ENCODE peak calls at places on chromosomes 1 and 21, in six cellular contexts. D is cardiac fibroblast, Q is mucosa of descending colon, F is fibroblast of villous mesenchyme, H is AG10803, L is dorsolateral prefrontal cortex. A is an unnamed sample.

GRCh38 chr1:175824079-175824478 is 80.7 kb upstream of the TNR start:
- DNase-seq in Q (no peak), D (no peak), F (no peak), H (no peak), L (no peak), A (peak)

GRCh38 chr1:233865902-233866301 is 38.6 kb upstream of the SLC35F3 start:
- DNase-seq in F (no peak), H (no peak), Q (no peak), L (no peak), D (no peak), A (no peak)

GRCh38 chr1:61951731-61952585 is 209.7 kb downstream of the PATJ start:
- DNase-seq in F (no peak), H (no peak), L (no peak), D (no peak), Q (no peak), A (peak)

GRCh38 chr1:18282851-18283600 is 175.4 kb downstream of the IGSF21 start:
- DNase-seq in L (no peak), H (no peak), Q (no peak), D (no peak), F (no peak), A (no peak)

GRCh38 chr1:25640646-25641328 is 24.2 kb downstream of the MAN1C1 start:
- DNase-seq in F (no peak), D (no peak), Q (no peak), L (no peak), H (no peak), A (no peak)

GRCh38 chr1:210344706-210345105 is 16.0 kb downstream of the HHAT start:
- DNase-seq in Q (no peak), D (no peak), H (no peak), F (no peak), L (no peak), A (no peak)

GRCh38 chr21:26125433-26126167 is 45.0 kb downstream of the APP start:
- DNase-seq in D (no peak), H (no peak), L (no peak), F (peak), Q (no peak), A (no peak)

GRCh38 chr21:21268061-21268471 is 269.9 kb downstream of the NCAM2 start:
- DNase-seq in Q (no peak), H (no peak), D (no peak), F (no peak), L (no peak), A (no peak)

GRCh38 chr1:54290443-54291184 is 90.6 kb downstream of the MRPL37 start:
- DNase-seq in D (peak), F (peak), Q (no peak), H (peak), L (peak), A (no peak)

GRCh38 chr1:15650433-15650832 is 33.2 kb downstream of the DDI2 start:
- DNase-seq in F (no peak), D (peak), H (no peak), Q (no peak), L (no peak), A (no peak)

GRCh38 chr1:77514871-77515776 is 167.3 kb downstream of the ZZZ3 start:
- DNase-seq in F (peak), H (peak), L (peak), Q (no peak), D (peak), A (peak)

GRCh38 chr1:36208978-36209708 is 15.1 kb upstream of the THRAP3 start:
- DNase-seq in L (no peak), F (peak), D (peak), H (peak), Q (no peak), A (no peak)

GRCh38 chr1:168135116-168135981 is 1.4 kb downstream of the GPR161 start:
- DNase-seq in F (no peak), Q (no peak), L (no peak), H (peak), D (no peak), A (no peak)

GRCh38 chr1:151841141-151841540 is 1.5 kb upstream of the C2CD4D start:
- DNase-seq in L (no peak), D (no peak), F (no peak), H (no peak), Q (no peak), A (no peak)

GRCh38 chr1:59915516-59915915 is 11.1 kb downstream of the CYP2J2 start:
- DNase-seq in D (no peak), F (no peak), Q (no peak), L (no peak), H (no peak), A (no peak)

GRCh38 chr1:59997479-59997878 is 70.9 kb upstream of the CYP2J2 start:
- DNase-seq in F (no peak), H (no peak), L (no peak), Q (no peak), D (no peak), A (no peak)

GRCh38 chr21:44438531-44439210 is 16.6 kb upstream of the LRRC3 start:
- DNase-seq in F (peak), L (no peak), D (no peak), H (no peak), Q (peak), A (peak)

GRCh38 chr21:42209801-42210479 is 9.0 kb upstream of the ABCG1 start:
- DNase-seq in L (no peak), D (no peak), Q (no peak), F (peak), H (no peak), A (no peak)

GRCh38 chr1:31434101-31434871 is 21.3 kb downstream of the SERINC2 start:
- DNase-seq in L (no peak), F (no peak), H (no peak), D (no peak), Q (no peak), A (no peak)

GRCh38 chr1:57770236-57770635 is 346.4 kb upstream of the DAB1 start:
- DNase-seq in L (no peak), D (no peak), Q (no peak), H (no peak), F (no peak), A (no peak)

GRCh38 chr1:92583821-92584760 is 97.4 kb upstream of the GFI1 start:
- DNase-seq in L (no peak), F (peak), Q (no peak), H (peak), D (peak), A (no peak)

GRCh38 chr1:244052011-244052727 is 1.1 kb downstream of the ZBTB18 start:
- DNase-seq in F (peak), Q (no peak), L (no peak), D (no peak), H (no peak), A (no peak)

GRCh38 chr1:222384536-222384935 is 163.4 kb downstream of the HHIPL2 start:
- DNase-seq in D (no peak), H (no peak), L (no peak), F (no peak), Q (no peak), A (no peak)

GRCh38 chr21:14900058-14900457 is 164.7 kb downstream of the NRIP1 start:
- DNase-seq in D (no peak), F (no peak), H (no peak), Q (no peak), L (no peak), A (no peak)

GRCh38 chr1:174519845-174520244 is 72.1 kb downstream of the GPR52 start:
- DNase-seq in L (peak), D (no peak), H (no peak), F (no peak), Q (no peak), A (peak)

GRCh38 chr1:3267550-3268270 is 186.8 kb upstream of the ARHGEF16 start:
- DNase-seq in D (no peak), H (no peak), L (no peak), F (no peak), Q (no peak), A (no peak)

GRCh38 chr1:90731382-90732050 is 14.4 kb upstream of the BARHL2 start:
- DNase-seq in F (no peak), Q (no peak), D (no peak), L (no peak), H (no peak), A (no peak)

GRCh38 chr1:59703226-59703917 is 111.4 kb upstream of the HOOK1 start:
- DNase-seq in Q (no peak), F (peak), L (no peak), D (peak), H (peak), A (no peak)

GRCh38 chr1:111222308-111223125 is 5.0 kb upstream of the CHI3L2 start:
- DNase-seq in L (peak), F (peak), D (peak), H (peak), Q (peak), A (peak)

GRCh38 chr1:227760377-227760776 is 25.1 kb downstream of the SNAP47 start:
- DNase-seq in Q (no peak), F (no peak), H (no peak), L (peak), D (no peak), A (no peak)

GRCh38 chr1:204348722-204349121 is 11.0 kb downstream of the PLEKHA6 start:
- DNase-seq in L (no peak), H (peak), D (peak), F (peak), Q (peak), A (peak)

GRCh38 chr1:167227934-167228378 is 7.3 kb downstream of the POU2F1 start:
- DNase-seq in L (no peak), F (no peak), H (no peak), Q (no peak), D (peak), A (no peak)

GRCh38 chr1:118995312-118996016 is 7.3 kb upstream of the TBX15 start:
- DNase-seq in F (no peak), H (no peak), Q (no peak), L (no peak), D (no peak), A (no peak)

GRCh38 chr1:145992502-145992936 is 3.9 kb downstream of the TXNIP start:
- DNase-seq in F (no peak), D (no peak), H (no peak), L (no peak), Q (no peak), A (no peak)

DNA sequence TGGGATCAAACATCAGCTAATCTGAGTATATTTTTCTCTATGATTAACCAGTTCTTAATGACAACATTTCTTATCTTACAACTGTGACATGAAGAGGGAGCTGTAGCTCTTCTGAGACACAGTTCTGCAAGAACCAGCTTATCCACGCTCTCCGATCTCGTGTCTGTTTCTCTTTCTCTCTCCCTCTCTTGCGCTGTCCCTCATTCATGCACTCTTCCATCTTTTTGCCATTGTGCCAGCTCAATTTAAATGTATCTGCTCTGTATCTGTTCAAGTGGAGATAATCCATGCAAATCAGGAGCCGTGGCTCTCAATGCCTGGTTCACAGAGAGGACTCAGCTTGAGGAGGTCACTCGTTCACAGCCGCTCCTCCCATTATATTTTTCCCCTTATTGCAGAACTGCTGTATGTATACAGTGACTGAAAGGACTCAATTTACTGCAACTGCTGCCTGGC is 494.7 kb upstream of the ADGRL2 start:
- DNase-seq in D (peak), Q (no peak), L (no peak), H (peak), F (peak), A (peak)
- TF ChIP-seq CTCF in D (peak), Q (no peak), L (peak), H (peak), F (peak), A (peak)

DNA sequence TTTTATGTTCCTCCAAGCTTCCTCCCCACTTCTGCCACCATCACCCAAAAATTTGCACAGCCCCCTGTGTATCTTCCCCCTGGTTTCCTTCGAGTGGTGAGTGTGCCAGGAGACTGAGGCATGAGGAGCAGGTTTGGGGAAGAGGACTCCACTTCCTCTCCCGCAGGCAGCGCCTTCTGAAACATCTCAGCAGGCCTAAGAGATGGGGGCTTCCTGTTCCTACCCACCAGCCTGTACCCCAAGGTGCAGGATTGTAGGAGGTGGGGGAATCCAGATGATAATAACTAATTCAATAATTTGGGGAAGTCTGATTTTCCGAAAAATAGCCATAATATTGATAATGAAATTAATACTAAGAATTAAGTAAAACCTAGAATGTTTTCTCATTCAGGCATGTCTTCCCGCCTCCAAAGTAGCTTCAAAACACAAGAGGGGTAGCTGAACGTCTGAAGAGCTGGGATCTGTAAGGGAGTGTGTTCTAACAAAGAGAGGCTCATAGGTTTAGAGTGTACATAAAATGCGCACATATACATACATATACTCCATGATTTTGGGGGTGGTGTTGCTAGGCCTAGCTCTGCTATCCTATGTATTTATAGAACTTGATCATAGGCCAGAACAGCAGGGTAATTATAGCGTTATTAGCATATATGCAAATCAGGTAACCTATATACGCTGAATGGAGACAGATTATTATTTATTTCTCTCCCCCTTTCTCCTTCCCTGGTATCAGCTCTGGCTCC is 62.5 kb downstream of the RHBG start:
- DNase-seq in Q (no peak), D (no peak), F (no peak), L (no peak), H (no peak), A (no peak)
- H3K4me3 ChIP-seq in Q (no peak), D (no peak), F (no peak), L (no peak), H (no peak), A (no peak)

GRCh38 chr1:28885472-28885877 is 28.9 kb upstream of the EPB41 start:
- DNase-seq in L (no peak), F (no peak), D (no peak), Q (no peak), H (no peak), A (no peak)

GRCh38 chr1:28878796-28879195 is 35.6 kb upstream of the EPB41 start:
- DNase-seq in L (no peak), Q (no peak), F (no peak), H (no peak), D (no peak), A (no peak)

GRCh38 chr1:28885982-28886730 is 28.2 kb upstream of the EPB41 start:
- DNase-seq in Q (no peak), L (no peak), D (no peak), F (no peak), H (no peak), A (no peak)

GRCh38 chr1:28883242-28883616 is 31.1 kb upstream of the EPB41 start:
- DNase-seq in L (no peak), Q (no peak), H (no peak), D (no peak), F (no peak), A (no peak)

DNA sequence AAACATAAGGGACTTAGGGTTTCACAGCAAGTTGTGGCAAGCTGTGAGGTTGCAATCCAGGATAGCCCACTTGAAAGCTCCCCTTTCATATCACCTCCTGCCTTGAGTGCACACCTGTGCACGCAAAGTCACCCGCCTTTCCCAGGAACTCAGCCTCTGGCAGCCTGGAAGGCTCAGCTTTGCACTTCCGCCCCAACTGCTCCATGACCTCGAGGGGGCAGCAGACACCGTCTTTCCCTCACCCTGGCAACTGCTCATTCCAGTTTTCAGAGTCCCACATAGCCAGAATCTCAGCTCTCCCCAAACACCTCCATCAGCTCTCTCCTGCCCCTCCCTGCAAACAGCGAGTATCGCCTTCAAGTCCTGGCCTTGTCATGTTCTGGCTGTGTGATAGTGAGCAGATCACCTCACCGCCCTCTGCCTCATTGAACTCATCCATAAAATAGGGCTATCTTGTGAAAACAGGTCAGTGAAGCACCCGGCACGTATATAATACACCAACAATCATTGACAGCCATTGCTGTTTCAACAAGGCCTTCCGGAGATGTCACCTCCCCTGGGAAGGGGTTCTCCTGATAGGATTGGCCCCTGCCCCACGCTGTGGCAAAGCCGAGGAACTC is 32.2 kb upstream of the EPB41 start:
- DNase-seq in F (peak), L (peak), D (peak), H (peak), Q (peak), A (peak)
- TF ChIP-seq CTCF in F (peak), L (peak), D (peak), H (peak), Q (peak), A (peak)

DNA sequence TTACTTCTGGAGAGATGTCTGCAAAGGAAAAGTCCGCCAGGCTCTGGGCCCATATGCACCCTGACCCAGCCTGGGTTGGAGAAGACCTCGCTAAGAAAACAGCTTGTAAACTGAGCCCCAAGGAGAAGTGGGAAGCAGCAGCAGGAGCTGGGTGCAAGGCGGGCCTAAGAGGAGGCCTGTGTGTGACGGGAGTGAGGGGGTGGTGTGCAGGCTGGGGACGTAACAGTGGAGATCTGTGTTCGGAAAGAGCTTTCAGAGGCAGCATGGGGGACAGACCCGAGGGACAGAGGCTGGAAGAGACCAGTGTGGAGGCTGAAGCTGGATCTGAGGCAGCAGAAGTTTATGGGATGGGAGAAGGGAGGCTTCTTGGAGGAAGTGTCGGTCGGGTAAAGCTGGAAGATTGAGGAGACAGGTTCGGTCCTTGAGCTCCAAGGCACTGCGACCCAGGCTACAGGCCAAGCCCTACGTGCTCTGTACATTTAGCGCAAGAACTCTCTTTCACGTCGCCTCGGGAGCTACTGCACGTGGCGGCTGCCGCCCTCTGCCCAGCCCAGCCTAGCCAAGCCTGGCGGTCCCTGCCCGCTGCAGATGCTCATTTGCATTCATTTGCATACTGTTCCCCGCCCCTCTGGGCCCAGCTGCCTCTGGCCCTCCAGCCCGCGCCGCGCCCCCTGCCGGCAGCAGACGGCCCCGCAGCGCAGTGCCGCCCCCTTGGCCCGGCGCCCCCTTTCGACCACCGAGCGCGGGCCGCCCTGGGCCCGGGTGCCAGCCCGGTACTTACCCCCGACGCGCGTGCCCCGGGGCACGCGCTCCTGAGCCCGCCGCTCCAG is 6.3 kb downstream of the HPCA start:
- DNase-seq in F (peak), H (no peak), Q (peak), D (no peak), L (peak), A (no peak)
- H3K4me3 ChIP-seq in F (peak), H (peak), Q (no peak), D (peak), L (peak), A (peak)

GRCh38 chr1:164240081-164240480 is 318.9 kb upstream of the PBX1 start:
- DNase-seq in F (peak), D (peak), L (no peak), Q (no peak), H (no peak), A (peak)
- TF ChIP-seq CTCF in F (peak), D (no peak), L (no peak), Q (no peak), H (no peak), A (peak)

DNA sequence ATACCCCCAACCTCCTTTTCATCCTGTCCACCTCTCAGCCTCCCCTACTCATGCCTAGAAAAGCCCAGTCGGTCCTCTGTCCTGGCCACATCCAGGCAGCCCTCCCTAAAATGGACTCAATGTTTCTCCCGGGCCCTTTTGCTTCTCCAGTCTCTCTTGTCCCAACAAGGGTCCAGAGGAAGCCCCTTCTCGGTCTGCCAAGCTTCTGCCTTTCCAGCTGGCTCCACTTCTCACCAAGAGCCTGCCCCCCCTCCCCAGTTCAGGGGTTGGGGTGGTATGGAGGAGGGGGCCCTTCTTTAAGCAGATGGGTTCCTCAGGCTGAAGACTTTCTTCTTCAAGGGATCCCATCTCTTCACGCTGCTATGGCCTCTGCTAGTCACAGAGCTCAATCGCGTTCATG is 23.9 kb downstream of the RAB7B start:
- DNase-seq in H (no peak), D (no peak), F (no peak), L (no peak), Q (no peak), A (no peak)
- H3K4me3 ChIP-seq in H (no peak), D (no peak), F (no peak), L (no peak), Q (no peak), A (no peak)

DNA sequence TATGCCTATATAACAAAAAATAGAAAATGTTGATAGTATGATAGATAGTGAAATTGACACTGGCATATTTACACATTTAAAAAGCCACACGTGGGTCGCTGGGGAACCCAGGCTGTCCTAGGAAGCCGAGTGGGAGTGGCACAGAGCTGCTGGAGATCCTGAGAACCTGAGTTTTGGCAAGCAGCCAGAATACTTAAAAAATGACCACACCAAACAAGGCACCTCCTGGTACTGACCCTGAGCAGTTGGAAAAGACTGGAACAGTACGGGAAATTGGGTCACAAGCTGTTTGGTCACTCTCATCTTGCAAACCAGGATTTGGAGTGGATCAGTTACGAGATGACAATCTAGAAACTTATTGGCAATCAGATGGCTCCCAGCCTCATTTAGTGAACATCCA is 111.5 kb downstream of the ZFYVE9 start:
- DNase-seq in L (no peak), Q (no peak), D (no peak), F (no peak), H (no peak), A (no peak)
- TF ChIP-seq CTCF in L (no peak), Q (no peak), D (no peak), F (no peak), H (no peak), A (no peak)

A was measured in heart right ventricle.